ENCODE peak calls at places on chromosome 13, in four cellular contexts. J, V, S and P are unnamed samples.
A peak's percentile ranks its signal among the peaks of the same experiment; 100 is the strongest.

GRCh38 chr13:46595136-46595917 is 42.4 kb downstream of the LRCH1 start:
- DNase-seq in J (no peak), V (no peak), S (no peak), P (no peak)

GRCh38 chr13:105153626-105154025 is 1381.8 kb downstream of the EFNB2 start:
- DNase-seq in J (no peak), V (no peak), S (no peak), P (peak; percentile 26)

GRCh38 chr13:98112456-98112855 is 30.4 kb upstream of the FARP1 start:
- DNase-seq in J (no peak), V (no peak), S (no peak), P (no peak)

GRCh38 chr13:33518442-33518841 is 232.9 kb upstream of the STARD13 start:
- DNase-seq in J (no peak), V (no peak), S (no peak), P (no peak)

GRCh38 chr13:108026671-108027410 is 188.5 kb downstream of the LIG4 start:
- DNase-seq in J (no peak), V (no peak), S (no peak), P (no peak)

GRCh38 chr13:48412100-48412556 is 785 bp downstream of the LPAR6 start:
- DNase-seq in J (no peak), V (no peak), S (peak; percentile 4), P (no peak)

GRCh38 chr13:93857126-93857525 is 622.4 kb downstream of the DCT start:
- DNase-seq in J (no peak), V (no peak), S (no peak), P (no peak)

GRCh38 chr13:51644649-51645048 is 60.4 kb downstream of the WDFY2 start:
- DNase-seq in J (no peak), V (no peak), S (no peak), P (no peak)

GRCh38 chr13:42492372-42492920 is 81.5 kb upstream of the TNFSF11 start:
- DNase-seq in J (no peak), V (no peak), S (no peak), P (no peak)

GRCh38 chr13:30355839-30356238 is 48.5 kb upstream of the KATNAL1 start:
- DNase-seq in J (no peak), V (no peak), S (no peak), P (no peak)

GRCh38 chr13:33259296-33259695 is 26.3 kb downstream of the STARD13 start:
- DNase-seq in J (no peak), V (no peak), S (no peak), P (no peak)